ENCODE peak calls at places on chromosomes 6 and 20, in seven cellular contexts. H is lower lobe of right lung, U is SJSA1, O is brain microvascular endothelial cell, L is mucosa of descending colon, D is AG04450, P is endodermal cell. X is an unnamed sample.

GRCh38 chr6:145252737-145253136 is 482.6 kb downstream of the EPM2A start:
- DNase-seq in U (no peak), D (no peak), L (no peak), O (no peak), P (no peak), H (no peak), X (no peak)

GRCh38 chr6:139161817-139162284 is 27.0 kb downstream of the HECA start:
- DNase-seq in D (no peak), H (no peak), U (no peak), O (no peak), P (no peak), L (no peak), X (no peak)

GRCh38 chr6:21808551-21809181 is 215.1 kb downstream of the SOX4 start:
- DNase-seq in O (no peak), D (no peak), H (no peak), L (peak), P (no peak), U (no peak), X (peak)

GRCh38 chr20:19943021-19943659 is 74.0 kb upstream of the NAA20 start:
- DNase-seq in L (no peak), D (no peak), U (no peak), O (no peak), P (no peak), H (peak), X (no peak)

GRCh38 chr20:45946149-45946970 is 11.9 kb downstream of the PCIF1 start:
- DNase-seq in P (no peak), H (peak), U (no peak), O (peak), L (no peak), D (no peak), X (peak)

GRCh38 chr6:90221403-90221802 is 75.2 kb downstream of the BACH2 start:
- DNase-seq in O (no peak), H (no peak), P (no peak), D (no peak), L (no peak), U (no peak), X (no peak)

GRCh38 chr6:129359811-129360787 is 349.9 kb downstream of the ARHGAP18 start:
- DNase-seq in P (no peak), D (no peak), O (no peak), L (no peak), H (no peak), U (no peak), X (no peak)

GRCh38 chr20:8646716-8647115 is 422.2 kb upstream of the PLCB4 start:
- DNase-seq in L (no peak), O (no peak), H (no peak), P (no peak), U (peak), D (peak), X (no peak)

GRCh38 chr6:127963495-127963894 is 62.6 kb upstream of the THEMIS start:
- DNase-seq in H (no peak), O (no peak), D (no peak), P (no peak), L (no peak), U (no peak), X (no peak)

GRCh38 chr6:103672169-103672568 is 1187.5 kb downstream of the HACE1 start:
- DNase-seq in O (peak), D (no peak), U (no peak), L (no peak), P (no peak), H (no peak), X (no peak)

GRCh38 chr6:100801036-100801435 is 80.1 kb downstream of the ASCC3 start:
- DNase-seq in P (no peak), H (no peak), L (no peak), D (no peak), U (no peak), O (no peak), X (no peak)

GRCh38 chr6:3328145-3328544 is 69.4 kb downstream of the PSMG4 start:
- DNase-seq in U (peak), H (no peak), D (no peak), O (peak), L (no peak), P (no peak), X (no peak)

GRCh38 chr20:11716945-11717248 is 200.8 kb upstream of the BTBD3 start:
- DNase-seq in L (no peak), U (no peak), P (no peak), D (no peak), H (no peak), O (no peak), X (no peak)

GRCh38 chr6:134686071-134686470 is 263.8 kb downstream of the ALDH8A1 start:
- DNase-seq in H (no peak), U (no peak), P (no peak), O (no peak), L (no peak), D (no peak), X (no peak)

GRCh38 chr6:3259491-3259958 is 778 bp downstream of the PSMG4 start:
- DNase-seq in P (peak), D (no peak), O (peak), H (no peak), L (peak), U (no peak), X (peak)

GRCh38 chr6:88585081-88585692 is 378.2 kb downstream of the RNGTT start:
- DNase-seq in D (no peak), H (no peak), O (no peak), L (no peak), U (no peak), P (no peak), X (no peak)

GRCh38 chr6:19896580-19897010 is 59.4 kb downstream of the ID4 start:
- DNase-seq in O (no peak), D (no peak), U (no peak), H (no peak), P (no peak), L (no peak), X (no peak)

GRCh38 chr6:76697585-76697984 is 625.1 kb upstream of the IMPG1 start:
- DNase-seq in P (no peak), D (no peak), O (peak), L (no peak), U (no peak), H (no peak), X (no peak)

GRCh38 chr6:122459240-122459639 is 12.4 kb downstream of the SERINC1 start:
- DNase-seq in P (no peak), L (no peak), O (no peak), H (no peak), D (no peak), U (no peak), X (no peak)

GRCh38 chr6:90039911-90040310 is 145.6 kb downstream of the GJA10 start:
- DNase-seq in H (no peak), P (no peak), O (no peak), D (no peak), L (no peak), U (no peak), X (no peak)

GRCh38 chr20:46293084-46293483 is 15.2 kb downstream of the CDH22 start:
- DNase-seq in O (peak), P (peak), H (no peak), U (no peak), L (no peak), D (peak), X (no peak)

GRCh38 chr20:60219984-60220540 is 261.8 kb downstream of the CDH26 start:
- DNase-seq in L (no peak), H (no peak), O (no peak), D (no peak), U (no peak), P (no peak), X (no peak)

GRCh38 chr6:46645265-46645664 is 7.4 kb downstream of the CYP39A1 start:
- DNase-seq in D (no peak), O (no peak), L (no peak), H (no peak), U (no peak), P (no peak), X (no peak)

GRCh38 chr20:41344938-41345728 is 4.5 kb downstream of the LPIN3 start:
- DNase-seq in P (no peak), O (no peak), L (no peak), U (no peak), D (no peak), H (no peak), X (no peak)

GRCh38 chr6:70652216-70652615 is 15.5 kb upstream of the SMAP1 start:
- DNase-seq in O (no peak), H (no peak), L (no peak), P (no peak), D (no peak), U (no peak), X (no peak)

GRCh38 chr20:46954490-46955038 is 59.9 kb downstream of the EYA2 start:
- DNase-seq in L (no peak), D (peak), U (peak), H (no peak), O (peak), P (no peak), X (no peak)

GRCh38 chr20:63774348-63774735 is 34.8 kb downstream of the SLC2A4RG start:
- DNase-seq in L (no peak), H (no peak), O (no peak), U (peak), P (no peak), D (no peak), X (no peak)

GRCh38 chr20:25389381-25389857 is 1.2 kb downstream of the ABHD12 start:
- DNase-seq in D (no peak), L (no peak), H (no peak), U (no peak), O (peak), P (no peak), X (peak)

DNA sequence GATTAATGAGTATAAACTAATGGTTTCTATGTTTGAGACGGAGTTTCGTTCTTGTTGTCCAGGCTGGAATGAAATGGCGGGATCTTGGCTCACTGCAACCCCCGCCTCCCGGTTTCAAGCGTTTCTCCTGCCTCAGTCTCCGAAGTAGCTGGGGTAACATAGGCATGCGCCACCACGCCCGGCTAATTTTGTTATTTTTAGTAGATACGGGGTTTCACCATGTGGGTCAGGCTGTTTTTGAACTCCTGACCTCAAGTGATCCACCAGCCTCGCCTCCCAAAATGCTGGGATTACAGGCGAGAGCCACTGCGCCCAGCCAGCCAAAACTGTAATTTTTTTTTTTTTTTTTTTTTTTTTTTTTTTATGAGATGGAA is 127.6 kb downstream of the HFE start:
- DNase-seq in P (no peak), O (no peak), H (no peak), U (no peak), D (no peak), L (no peak), X (no peak)
- H3K4me3 ChIP-seq in P (peak), O (peak), H (no peak), U (no peak), D (peak), L (no peak), X (no peak)

GRCh38 chr6:39050453-39051112 is 2.0 kb downstream of the GLP1R start:
- DNase-seq in D (no peak), U (no peak), O (no peak), H (no peak), P (no peak), L (no peak), X (no peak)

GRCh38 chr6:39044181-39044580 is 4.4 kb upstream of the GLP1R start:
- DNase-seq in D (no peak), O (no peak), L (no peak), U (no peak), P (no peak), H (no peak), X (no peak)

GRCh38 chr6:39048481-39049399 is at the start of gene GLP1R:
- DNase-seq in L (no peak), U (no peak), H (no peak), P (peak), O (no peak), D (no peak), X (no peak)

GRCh38 chr6:39049575-39050283 is 1.1 kb downstream of the GLP1R start:
- DNase-seq in L (no peak), O (no peak), H (no peak), U (no peak), P (peak), D (no peak), X (no peak)

DNA sequence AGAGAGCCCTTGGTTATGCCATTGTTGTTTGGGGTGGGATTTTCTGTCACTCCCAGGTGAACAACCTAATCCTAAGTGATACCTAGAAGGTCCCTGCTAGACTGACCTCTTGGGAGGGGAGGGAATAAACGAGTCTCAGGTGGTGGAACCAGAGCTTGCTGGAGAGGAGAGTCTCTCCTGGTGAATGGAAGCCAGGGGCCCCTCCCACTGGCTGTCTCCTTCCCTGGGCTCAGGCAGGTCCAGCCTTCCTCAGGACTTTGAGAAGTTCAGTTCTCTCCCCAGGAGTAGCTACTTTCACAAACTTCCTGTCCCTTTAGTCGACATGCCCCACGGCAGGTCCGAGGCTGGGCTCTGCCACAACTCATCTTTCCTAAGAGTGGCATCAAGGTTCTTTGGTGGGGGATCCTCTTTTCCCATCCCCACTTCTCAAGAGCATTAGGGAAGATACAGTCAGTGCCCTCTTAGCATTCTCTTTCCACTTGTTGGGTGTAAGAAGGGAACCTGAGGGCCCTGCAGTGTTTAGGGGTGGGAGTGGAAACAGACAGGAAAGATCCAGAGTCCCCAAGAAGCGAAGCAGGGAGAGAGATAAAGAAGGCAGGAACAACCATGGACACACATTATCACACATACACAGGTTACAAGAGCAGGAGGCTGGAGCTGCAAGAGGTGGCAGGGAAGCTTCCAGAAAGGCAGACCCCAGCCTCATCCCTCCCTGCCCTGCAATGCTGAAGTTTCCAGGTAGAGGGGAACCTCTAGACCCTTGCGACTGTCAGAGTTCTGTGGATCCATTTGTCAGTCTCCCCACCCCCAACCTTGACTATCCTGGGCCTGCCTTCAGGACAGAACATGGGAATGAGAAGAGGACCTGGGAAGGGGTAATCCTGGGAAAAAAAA is 900 bp upstream of the GLP1R start:
- DNase-seq in U (no peak), L (no peak), P (no peak), O (no peak), H (no peak), D (no peak), X (no peak)
- H3K4me3 ChIP-seq in U (no peak), L (no peak), P (peak), O (no peak), H (peak), D (no peak), X (no peak)

DNA sequence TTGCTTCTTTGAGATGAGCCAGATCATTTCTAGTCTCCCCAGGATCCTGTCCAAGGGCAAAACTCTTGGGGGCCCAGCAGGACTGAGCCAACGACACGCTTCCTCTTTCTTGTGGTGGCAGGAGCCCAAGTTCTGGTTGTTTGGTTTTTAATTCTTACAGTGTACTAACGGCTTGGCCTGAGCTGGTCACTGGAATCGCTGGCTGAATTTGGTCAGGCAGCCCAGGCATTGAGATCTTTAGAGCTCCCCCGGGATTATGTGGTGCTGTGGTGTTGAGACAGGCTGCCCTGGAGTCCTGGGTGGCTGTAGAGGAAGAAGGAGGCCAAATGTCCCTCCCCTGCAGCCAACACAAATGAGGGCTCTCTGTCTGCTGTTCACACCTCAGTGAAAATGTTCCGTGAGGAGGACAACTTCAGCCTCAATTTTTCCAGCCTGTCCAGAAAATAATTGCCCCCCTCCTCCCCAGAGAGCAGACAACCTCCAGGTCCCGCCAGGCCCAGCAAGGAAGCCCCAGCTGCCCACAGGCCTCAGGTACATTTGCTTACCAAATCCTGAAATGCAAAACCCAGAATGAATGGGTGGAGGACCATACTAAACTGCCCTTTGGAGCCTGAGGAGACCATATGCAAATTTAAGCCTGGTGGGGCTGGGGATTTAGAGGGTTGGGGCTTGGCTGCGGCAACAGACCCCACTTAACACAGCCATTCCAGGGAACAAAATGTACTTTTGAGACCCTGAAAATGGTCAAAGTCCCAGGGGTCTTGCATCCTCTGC is 23.6 kb downstream of the BNIP5 start:
- DNase-seq in H (no peak), D (no peak), U (no peak), L (no peak), P (no peak), O (no peak), X (no peak)
- H3K4me3 ChIP-seq in H (no peak), D (no peak), U (no peak), L (no peak), P (no peak), O (no peak), X (no peak)

GRCh38 chr6:150312395-150312794 is 56.4 kb upstream of the IYD start:
- DNase-seq in H (no peak), P (no peak), U (no peak), L (no peak), D (no peak), O (no peak), X (no peak)

GRCh38 chr6:150307520-150307919 is 61.3 kb upstream of the IYD start:
- DNase-seq in L (no peak), P (no peak), H (no peak), D (no peak), O (no peak), U (no peak), X (no peak)

GRCh38 chr6:150306290-150306689 is 62.5 kb upstream of the IYD start:
- DNase-seq in O (no peak), H (no peak), L (no peak), U (no peak), D (no peak), P (no peak), X (no peak)

GRCh38 chr6:150310539-150310938 is 58.3 kb upstream of the IYD start:
- DNase-seq in L (no peak), H (no peak), U (no peak), O (no peak), P (no peak), D (no peak), X (no peak)

GRCh38 chr6:150308812-150309475 is 59.9 kb upstream of the IYD start:
- DNase-seq in D (no peak), L (no peak), H (no peak), P (no peak), O (no peak), U (no peak), X (no peak)
- H3K4me3 ChIP-seq in D (no peak), L (no peak), H (no peak), P (no peak), O (no peak), U (no peak), X (no peak)

DNA sequence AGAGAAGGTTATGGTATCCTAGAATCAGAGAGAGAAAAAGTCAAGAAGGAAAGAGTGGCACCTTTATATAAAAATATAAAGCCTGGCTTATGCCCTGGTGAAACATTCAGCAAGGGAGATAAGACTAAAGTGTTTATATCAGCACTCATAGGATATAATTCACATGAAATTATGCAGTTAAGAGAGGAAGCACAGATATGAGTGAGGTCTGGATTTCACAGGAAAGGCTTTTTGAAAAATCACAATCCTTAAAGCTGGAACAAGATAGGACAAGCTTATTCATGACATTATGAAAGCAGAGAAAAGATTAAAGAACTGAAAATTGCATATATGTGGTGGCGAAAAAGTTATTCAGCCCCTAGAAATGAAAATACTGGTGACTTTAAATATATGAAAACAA is 181.2 kb upstream of the FLRT3 start:
- DNase-seq in H (no peak), D (no peak), L (no peak), P (no peak), O (no peak), U (no peak), X (no peak)
- H3K4me3 ChIP-seq in H (no peak), D (no peak), L (no peak), P (no peak), O (no peak), U (no peak), X (no peak)

X was measured in colonic mucosa.